ENCODE peak calls at places on chromosomes 2 and 18, in nine cellular contexts. L is fibroblast of the aortic adventitia, C is GM10248, Y is ovary, U is AG04449, O is lung, X is A549, I is sigmoid colon, S is breast epithelium. K is an unnamed sample.

GRCh38 chr2:26246818-26247217 is 2.1 kb downstream of the HADHB start:
- DNase-seq in L (peak), C (no peak), Y (no peak), U (no peak), O (no peak), X (peak), I (no peak), S (no peak), K (no peak)

GRCh38 chr2:216537366-216537765 is 38.7 kb downstream of the RPL37A start:
- DNase-seq in L (no peak), C (no peak), Y (no peak), U (no peak), O (no peak), X (no peak), I (no peak), S (no peak), K (no peak)

GRCh38 chr2:220452561-220452960 is 825.1 kb downstream of the SLC4A3 start:
- DNase-seq in L (no peak), C (no peak), Y (no peak), U (no peak), O (no peak), X (no peak), I (no peak), S (no peak), K (no peak)

GRCh38 chr2:215521031-215521430 is 85.2 kb upstream of the FN1 start:
- DNase-seq in L (peak), C (no peak), Y (no peak), U (no peak), O (no peak), X (no peak), I (no peak), S (no peak), K (no peak)

GRCh38 chr2:217943379-217944321 is 59.1 kb downstream of the TNS1 start:
- DNase-seq in L (peak), C (no peak), Y (peak), U (no peak), O (peak), X (peak), I (peak), S (peak), K (peak)

GRCh38 chr2:38274286-38275276 is 102.5 kb downstream of the ATL2 start:
- DNase-seq in L (peak), C (peak), Y (no peak), U (peak), O (peak), X (peak), I (no peak), S (no peak), K (no peak)

GRCh38 chr18:38933910-38934510 is 1368.4 kb upstream of the CELF4 start:
- DNase-seq in L (no peak), C (no peak), Y (no peak), U (no peak), O (no peak), X (no peak), I (no peak), S (no peak), K (no peak)

GRCh38 chr18:63979409-63979908 is 9.6 kb downstream of the SERPINB8 start:
- DNase-seq in L (peak), C (peak), Y (no peak), U (no peak), O (peak), X (peak), I (peak), S (no peak), K (peak)

GRCh38 chr2:224062481-224063307 is 23.6 kb upstream of the SERPINE2 start:
- DNase-seq in L (no peak), C (no peak), Y (no peak), U (no peak), O (no peak), X (no peak), I (no peak), S (no peak), K (no peak)

GRCh38 chr2:226467221-226467620 is 332.4 kb downstream of the IRS1 start:
- DNase-seq in L (no peak), C (no peak), Y (no peak), U (no peak), O (no peak), X (no peak), I (no peak), S (no peak), K (no peak)

GRCh38 chr2:216017365-216017764 is 4.0 kb upstream of the MREG start:
- DNase-seq in L (no peak), C (peak), Y (no peak), U (no peak), O (no peak), X (peak), I (no peak), S (no peak), K (no peak)

GRCh38 chr2:168278424-168278888 is 31.1 kb upstream of the STK39 start:
- DNase-seq in L (peak), C (no peak), Y (no peak), U (no peak), O (no peak), X (no peak), I (no peak), S (no peak), K (no peak)

GRCh38 chr2:128791983-128792315 is 473.3 kb upstream of the HS6ST1 start:
- DNase-seq in L (no peak), C (no peak), Y (no peak), U (no peak), O (no peak), X (no peak), I (no peak), S (no peak), K (no peak)

GRCh38 chr2:101960903-101961286 is 30.9 kb upstream of the IL1R2 start:
- DNase-seq in L (no peak), C (no peak), Y (peak), U (no peak), O (no peak), X (no peak), I (no peak), S (no peak), K (no peak)

GRCh38 chr18:70720607-70721006 is 431.8 kb downstream of the SOCS6 start:
- DNase-seq in L (no peak), C (no peak), Y (no peak), U (no peak), O (no peak), X (no peak), I (no peak), S (no peak), K (no peak)

GRCh38 chr2:128375454-128375853 is 56.8 kb upstream of the HS6ST1 start:
- DNase-seq in L (no peak), C (no peak), Y (no peak), U (no peak), O (no peak), X (no peak), I (no peak), S (peak), K (no peak)

GRCh38 chr2:153068915-153069314 is 350.5 kb downstream of the ARL6IP6 start:
- DNase-seq in L (no peak), C (no peak), Y (no peak), U (no peak), O (no peak), X (no peak), I (no peak), S (no peak), K (no peak)

GRCh38 chr2:223076573-223076972 is 24.6 kb downstream of the KCNE4 start:
- DNase-seq in L (peak), C (no peak), Y (no peak), U (peak), O (no peak), X (no peak), I (no peak), S (no peak), K (no peak)

GRCh38 chr18:1062592-1062991 is 157.9 kb downstream of the ADCYAP1 start:
- DNase-seq in L (peak), C (no peak), Y (no peak), U (no peak), O (no peak), X (peak), I (no peak), S (no peak), K (no peak)

GRCh38 chr2:240441326-240441992 is 6.0 kb downstream of the GPC1 start:
- DNase-seq in L (no peak), C (no peak), Y (peak), U (no peak), O (no peak), X (no peak), I (no peak), S (no peak), K (no peak)

GRCh38 chr18:77108001-77108692 is 24.4 kb downstream of the MBP start:
- DNase-seq in L (peak), C (no peak), Y (no peak), U (peak), O (no peak), X (no peak), I (peak), S (no peak), K (no peak)

GRCh38 chr2:189153608-189154007 is 26.0 kb downstream of the COL5A2 start:
- DNase-seq in L (peak), C (no peak), Y (no peak), U (no peak), O (no peak), X (no peak), I (no peak), S (no peak), K (no peak)

GRCh38 chr2:160876029-160876428 is 284.2 kb upstream of the TANK start:
- DNase-seq in L (no peak), C (no peak), Y (no peak), U (no peak), O (no peak), X (no peak), I (no peak), S (no peak), K (no peak)

GRCh38 chr2:170713280-170714155 is 1.6 kb upstream of the SP5 start:
- DNase-seq in L (no peak), C (no peak), Y (no peak), U (no peak), O (no peak), X (no peak), I (no peak), S (no peak), K (no peak)

GRCh38 chr18:10399465-10399864 is 55.0 kb upstream of the APCDD1 start:
- DNase-seq in L (no peak), C (no peak), Y (no peak), U (no peak), O (no peak), X (no peak), I (no peak), S (no peak), K (no peak)

GRCh38 chr18:36977121-36977520 is 148.2 kb downstream of the KIAA1328 start:
- DNase-seq in L (no peak), C (no peak), Y (no peak), U (no peak), O (no peak), X (no peak), I (no peak), S (no peak), K (no peak)

GRCh38 chr2:205564761-205565160 is 117.5 kb upstream of the NRP2 start:
- DNase-seq in L (no peak), C (no peak), Y (no peak), U (no peak), O (no peak), X (peak), I (no peak), S (no peak), K (no peak)

GRCh38 chr2:207692206-207693065 is 19.0 kb upstream of the CCNYL1 start:
- DNase-seq in L (no peak), C (peak), Y (no peak), U (no peak), O (peak), X (peak), I (no peak), S (no peak), K (no peak)

GRCh38 chr2:61948661-61949457 is 43.4 kb downstream of the COMMD1 start:
- DNase-seq in L (no peak), C (no peak), Y (no peak), U (no peak), O (no peak), X (no peak), I (peak), S (no peak), K (no peak)

GRCh38 chr2:98508690-98509054 is 64.0 kb downstream of the INPP4A start:
- DNase-seq in L (no peak), C (no peak), Y (no peak), U (no peak), O (peak), X (no peak), I (peak), S (no peak), K (no peak)

GRCh38 chr2:41496908-41497307 is 550.9 kb upstream of the PKDCC start:
- DNase-seq in L (no peak), C (no peak), Y (no peak), U (no peak), O (no peak), X (peak), I (no peak), S (no peak), K (no peak)

GRCh38 chr2:119387381-119388129 is 20.8 kb downstream of the DBI start:
- DNase-seq in L (peak), C (peak), Y (peak), U (peak), O (peak), X (peak), I (peak), S (peak), K (no peak)
- TF ChIP-seq CTCF in L (peak), C (no peak), Y (no peak), U (peak), O (no peak), X (no peak), I (no peak), S (no peak), K (no peak)

GRCh38 chr2:12990523-12990922 is 273.8 kb downstream of the TRIB2 start:
- DNase-seq in L (peak), C (no peak), Y (no peak), U (no peak), O (no peak), X (no peak), I (no peak), S (no peak), K (no peak)
- TF ChIP-seq CTCF in L (peak), C (peak), Y (no peak), U (no peak), O (no peak), X (peak), I (no peak), S (no peak), K (no peak)

GRCh38 chr2:58429285-58429874 is 188.3 kb upstream of the FANCL start:
- DNase-seq in L (no peak), C (no peak), Y (no peak), U (no peak), O (no peak), X (no peak), I (no peak), S (no peak), K (no peak)

GRCh38 chr2:58428553-58429284 is 187.6 kb upstream of the FANCL start:
- DNase-seq in L (no peak), C (peak), Y (peak), U (no peak), O (no peak), X (peak), I (no peak), S (no peak), K (peak)

GRCh38 chr2:58434692-58435091 is 193.6 kb upstream of the FANCL start:
- DNase-seq in L (no peak), C (no peak), Y (no peak), U (no peak), O (no peak), X (no peak), I (no peak), S (no peak), K (no peak)

GRCh38 chr2:58435246-58435645 is 194.1 kb upstream of the FANCL start:
- DNase-seq in L (no peak), C (no peak), Y (no peak), U (no peak), O (no peak), X (no peak), I (no peak), S (no peak), K (no peak)

GRCh38 chr2:58432491-58433166 is 191.5 kb upstream of the FANCL start:
- DNase-seq in L (no peak), C (no peak), Y (no peak), U (no peak), O (no peak), X (no peak), I (no peak), S (no peak), K (no peak)
- TF ChIP-seq CTCF in L (no peak), C (no peak), Y (no peak), U (no peak), O (no peak), X (no peak), I (no peak), S (no peak), K (no peak)

DNA sequence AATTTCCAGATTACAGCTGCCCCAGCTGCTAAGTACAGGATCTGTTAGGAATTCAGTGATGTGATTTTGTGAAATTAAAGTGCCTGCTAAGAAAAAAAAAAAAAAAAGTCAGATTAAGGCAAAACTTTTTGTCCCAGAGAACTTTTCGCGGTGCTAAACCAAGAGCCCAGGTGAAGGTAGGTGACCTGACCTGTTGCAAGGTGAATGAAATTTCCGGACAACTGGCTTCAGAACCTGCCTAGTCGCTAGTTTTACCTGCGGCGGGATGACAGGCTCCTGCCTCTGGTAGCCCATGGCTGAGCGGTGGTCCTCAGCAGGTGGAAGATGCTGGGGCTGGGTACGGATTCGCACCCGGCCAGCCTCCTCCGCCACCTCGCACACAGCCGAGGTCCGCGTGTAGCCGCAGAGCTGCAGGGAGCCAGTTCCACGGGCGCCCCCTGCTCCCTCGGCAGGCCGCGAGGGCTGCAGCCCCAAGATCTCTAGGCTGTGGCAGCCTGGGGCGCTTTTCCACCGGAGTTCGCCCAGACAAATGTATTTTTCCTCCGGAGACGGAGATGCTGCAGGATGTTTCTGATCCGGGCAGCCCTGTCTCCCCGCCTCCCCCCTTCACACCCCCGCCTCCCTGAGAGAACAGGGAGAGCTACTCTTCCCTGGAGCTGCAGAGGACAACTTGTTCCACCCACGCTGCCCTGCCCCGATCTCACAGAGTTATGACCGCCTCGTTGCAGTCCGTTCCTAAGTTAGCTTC is at the start of gene SLC38A11:
- DNase-seq in L (peak), C (no peak), Y (peak), U (no peak), O (no peak), X (no peak), I (peak), S (no peak), K (no peak)
- TF ChIP-seq CTCF in L (peak), C (no peak), Y (no peak), U (peak), O (no peak), X (no peak), I (no peak), S (no peak), K (no peak)

DNA sequence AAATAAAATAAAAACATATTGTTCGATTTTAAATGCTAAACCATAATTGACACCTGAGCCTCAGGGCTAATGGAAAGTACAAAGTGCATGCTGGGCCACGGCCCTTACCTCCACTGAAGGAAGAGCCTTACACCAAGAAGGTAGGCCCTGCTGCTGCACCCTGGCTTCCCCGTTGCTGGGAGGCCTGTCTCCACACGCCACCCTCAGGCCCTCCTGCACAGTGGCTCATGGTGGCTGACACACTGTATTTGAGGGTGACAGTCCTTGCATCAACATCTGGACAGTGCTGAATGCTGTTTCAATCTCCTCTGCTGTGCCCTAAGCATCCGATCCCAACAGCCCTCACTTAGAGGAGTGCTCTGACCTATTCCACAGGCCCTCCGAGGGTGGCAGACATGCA is 39.3 kb upstream of the EDAR start:
- DNase-seq in L (no peak), C (no peak), Y (no peak), U (no peak), O (no peak), X (no peak), I (no peak), S (no peak), K (no peak)
- TF ChIP-seq CTCF in L (no peak), C (no peak), Y (no peak), U (no peak), O (no peak), X (no peak), I (no peak), S (no peak), K (no peak)

DNA sequence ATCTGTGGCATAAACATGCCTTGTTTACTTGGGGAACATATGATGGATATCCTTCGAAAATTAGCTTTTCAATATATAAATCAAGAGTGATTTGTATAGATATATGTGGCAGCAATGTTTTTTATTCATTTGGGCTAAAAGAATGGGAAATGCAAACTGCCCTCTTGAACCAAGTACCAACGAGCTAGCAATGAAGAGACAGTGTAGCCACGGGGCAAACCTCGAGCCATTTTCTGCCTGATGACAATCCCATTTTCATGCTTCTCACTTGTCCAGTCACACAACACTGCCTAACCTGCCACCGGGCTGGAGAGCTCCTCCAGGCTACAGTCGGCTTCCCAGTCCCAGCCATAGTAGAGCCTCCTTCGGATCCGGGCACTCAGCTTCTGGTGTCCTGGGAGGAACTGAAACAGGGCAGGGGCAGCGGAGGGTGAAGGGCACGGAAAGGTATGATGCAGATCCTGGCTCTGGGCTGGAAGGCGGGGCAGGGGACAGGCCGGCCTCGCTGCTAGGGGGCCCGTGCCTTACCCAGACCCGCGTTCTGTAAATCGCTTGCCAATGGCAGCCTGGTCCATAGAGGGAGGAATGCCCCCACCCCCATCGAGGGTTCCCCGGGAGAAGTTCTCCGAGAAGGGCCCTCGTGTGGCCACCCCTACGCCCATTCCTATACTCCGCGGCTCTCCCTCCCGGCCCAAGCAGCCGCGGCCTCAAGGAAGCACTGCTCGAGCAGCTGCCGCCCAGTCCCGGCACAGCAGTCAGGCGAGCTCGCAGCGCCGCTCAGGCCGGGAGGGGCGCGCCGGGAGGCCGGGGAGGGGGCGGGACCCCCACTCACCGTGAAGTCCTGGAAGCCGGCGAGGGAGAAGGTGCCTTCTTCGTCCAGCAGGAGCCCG is 552 bp downstream of the CNPPD1 start:
- DNase-seq in L (peak), C (peak), Y (peak), U (no peak), O (peak), X (peak), I (peak), S (peak), K (no peak)
- TF ChIP-seq CTCF in L (no peak), C (peak), Y (no peak), U (peak), O (no peak), X (no peak), I (no peak), S (no peak), K (no peak)

DNA sequence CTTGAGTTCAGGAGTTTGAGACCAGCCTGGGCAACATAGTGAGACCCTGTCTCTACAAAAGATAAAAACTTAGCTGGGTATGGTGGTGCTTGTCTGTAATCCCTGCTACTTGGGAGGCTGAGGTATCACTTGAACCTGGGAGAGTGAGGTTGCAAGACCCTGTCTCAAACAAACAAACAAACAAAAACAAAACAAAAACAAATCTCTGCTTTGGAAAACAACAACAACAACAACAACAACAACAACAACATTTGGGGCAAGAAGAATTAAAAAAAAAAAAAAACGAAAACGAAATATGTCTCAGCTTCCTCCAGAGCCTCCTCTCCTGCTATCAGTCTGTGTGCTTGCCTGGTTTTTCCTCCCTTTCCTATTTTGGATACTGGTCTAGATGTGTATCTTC is 16.9 kb downstream of the SLC4A1AP start:
- DNase-seq in L (no peak), C (no peak), Y (no peak), U (no peak), O (no peak), X (no peak), I (no peak), S (no peak), K (no peak)
- TF ChIP-seq CTCF in L (no peak), C (no peak), Y (no peak), U (no peak), O (no peak), X (no peak), I (no peak), S (no peak), K (no peak)